ENCODE peak calls at places on chromosomes 11 and 22, in four cellular contexts. X is GM23248, L is Karpas-422, F is H1. E is an unnamed sample.

GRCh38 chr11:68889948-68890446 is 13.6 kb downstream of the MRPL21 start:
- DNase-seq in X (peak), L (no peak), F (peak), E (no peak)

GRCh38 chr22:35322126-35322525 is 22.4 kb downstream of the TOM1 start:
- DNase-seq in X (no peak), L (no peak), F (no peak), E (no peak)

GRCh38 chr11:64854534-64855502 is 10.4 kb upstream of the CDC42BPG start:
- DNase-seq in X (peak), L (no peak), F (no peak), E (no peak)

GRCh38 chr22:47994899-47995573 is 1232.6 kb downstream of the TBC1D22A start:
- DNase-seq in X (no peak), L (no peak), F (no peak), E (no peak)

GRCh38 chr11:13667795-13668101 is 720 bp upstream of the FAR1 start:
- DNase-seq in X (no peak), L (no peak), F (no peak), E (no peak)

GRCh38 chr22:19629720-19630419 is 84.4 kb upstream of the SEPTIN5 start:
- DNase-seq in X (peak), L (peak), F (peak), E (peak)

GRCh38 chr11:33060271-33060670 is 20.9 kb downstream of the TCP11L1 start:
- DNase-seq in X (no peak), L (no peak), F (no peak), E (peak)

GRCh38 chr22:50731811-50732624 is 6.0 kb upstream of the ACR start:
- DNase-seq in X (peak), L (peak), F (peak), E (peak)

GRCh38 chr11:100830295-100830694 is 143.2 kb downstream of the ARHGAP42 start:
- DNase-seq in X (no peak), L (no peak), F (no peak), E (no peak)

GRCh38 chr22:27686534-27686933 is 115.0 kb downstream of the MN1 start:
- DNase-seq in X (peak), L (no peak), F (no peak), E (no peak)

GRCh38 chr11:282171-282570 is 4.0 kb downstream of the NLRP6 start:
- DNase-seq in X (no peak), L (no peak), F (peak), E (no peak)

GRCh38 chr11:22832315-22833041 is 2.9 kb upstream of the SVIP start:
- DNase-seq in X (peak), L (no peak), F (no peak), E (no peak)

GRCh38 chr11:393219-394033 is 583 bp upstream of the PKP3 start:
- DNase-seq in X (peak), L (no peak), F (no peak), E (no peak)

GRCh38 chr11:125408281-125408680 is 87.8 kb downstream of the FEZ1 start:
- DNase-seq in X (no peak), L (peak), F (no peak), E (no peak)

GRCh38 chr11:12276831-12277475 is 100.4 kb upstream of the PARVA start:
- DNase-seq in X (no peak), L (no peak), F (no peak), E (no peak)

GRCh38 chr22:32802291-32802826 is 854 bp downstream of the TIMP3 start:
- DNase-seq in X (peak), L (no peak), F (no peak), E (no peak)

GRCh38 chr11:122731500-122731913 is 76.0 kb downstream of the UBASH3B start:
- DNase-seq in X (peak), L (no peak), F (no peak), E (no peak)

GRCh38 chr11:44622190-44622650 is 56.8 kb downstream of the CD82 start:
- DNase-seq in X (no peak), L (peak), F (peak), E (no peak)

GRCh38 chr22:50641696-50642607 is 14.0 kb upstream of the ARSA start:
- DNase-seq in X (peak), L (peak), F (peak), E (peak)

GRCh38 chr11:73528877-73529530 is 68.9 kb downstream of the FAM168A start:
- DNase-seq in X (no peak), L (no peak), F (no peak), E (no peak)

GRCh38 chr11:96275807-96276594 is 67.0 kb downstream of the MAML2 start:
- DNase-seq in X (peak), L (no peak), F (no peak), E (no peak)

GRCh38 chr11:109405671-109406070 is 16.3 kb upstream of the C11orf87 start:
- DNase-seq in X (peak), L (no peak), F (no peak), E (no peak)

GRCh38 chr11:27635567-27636037 is 64.7 kb downstream of the BDNF start:
- DNase-seq in X (no peak), L (no peak), F (no peak), E (no peak)

GRCh38 chr11:2593393-2593950 is 106.3 kb downstream of the KCNQ1OT1 start:
- DNase-seq in X (no peak), L (no peak), F (no peak), E (no peak)
- H2AFZ ChIP-seq in X (no peak), L (no peak), F (no peak), E (no peak)

GRCh38 chr11:60985991-60986915 is 14.8 kb downstream of the CD6 start:
- DNase-seq in X (peak), L (no peak), F (no peak), E (peak)
- H2AFZ ChIP-seq in X (no peak), L (no peak), F (no peak), E (no peak)

GRCh38 chr11:61947486-61948210 is 2.5 kb upstream of the BEST1 start:
- DNase-seq in X (peak), L (peak), F (peak), E (peak)

GRCh38 chr11:61946894-61947293 is 3.3 kb upstream of the BEST1 start:
- DNase-seq in X (no peak), L (no peak), F (no peak), E (no peak)

GRCh38 chr11:61948505-61948904 is 1.6 kb upstream of the BEST1 start:
- DNase-seq in X (no peak), L (no peak), F (no peak), E (no peak)

GRCh38 chr11:61949169-61950034 is 749 bp upstream of the BEST1 start:
- DNase-seq in X (peak), L (peak), F (no peak), E (peak)

DNA sequence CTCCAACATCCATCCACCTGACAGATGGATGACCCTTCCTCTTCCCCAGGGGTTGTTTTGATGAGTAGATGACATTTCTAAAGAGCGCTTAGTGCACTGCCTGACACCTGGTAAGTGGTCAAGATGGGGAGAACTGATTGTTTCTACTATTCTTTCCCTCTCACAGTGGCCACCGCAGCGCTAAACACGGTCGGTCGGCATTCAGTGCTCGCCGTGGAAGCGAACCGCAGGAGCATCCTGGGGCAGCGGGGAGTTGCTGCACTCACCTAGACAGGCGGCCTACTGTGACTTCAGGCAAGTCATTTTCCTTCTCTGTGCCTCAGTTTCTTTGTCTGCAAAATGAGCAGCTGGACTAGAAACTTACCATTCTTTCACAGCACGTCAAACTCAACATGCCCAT is 5.0 kb upstream of the BEST1 start:
- DNase-seq in X (no peak), L (no peak), F (no peak), E (no peak)
- H2AFZ ChIP-seq in X (no peak), L (no peak), F (no peak), E (no peak)

GRCh38 chr11:84193706-84194105 is 907.5 kb upstream of the CCDC90B start:
- DNase-seq in X (no peak), L (peak), F (no peak), E (peak)
- H2AFZ ChIP-seq in X (no peak), L (no peak), F (no peak), E (no peak)

E was measured in OCI-LY7.